ENCODE peak calls at places on chromosome 11, in six cellular contexts. S is CD8-positive, alpha-beta memory T cell; H is GM23338; V is spleen; K is cardiac muscle cell; C is left ventricle myocardium inferior. X is an unnamed sample.

GRCh38 chr11:117071344-117071787 is 26.9 kb downstream of the SIK3 start:
- DNase-seq in H (peak), K (peak), C (no peak), S (no peak), V (no peak), X (no peak)

GRCh38 chr11:75558939-75559843 is 2.9 kb upstream of the SERPINH1 start:
- DNase-seq in C (no peak), V (no peak), H (peak), S (no peak), K (peak), X (no peak)

GRCh38 chr11:127627629-127628462 is 627.3 kb upstream of the KIRREL3 start:
- DNase-seq in H (no peak), V (no peak), K (no peak), C (no peak), S (no peak), X (no peak)

GRCh38 chr11:123143476-123143875 is 51.6 kb downstream of the CLMP start:
- DNase-seq in S (no peak), H (no peak), K (peak), V (no peak), C (no peak), X (no peak)

GRCh38 chr11:8068605-8069221 is 12.3 kb upstream of the TUB start:
- DNase-seq in S (peak), H (no peak), V (peak), K (peak), C (peak), X (no peak)

GRCh38 chr11:105132716-105133511 is 6.7 kb downstream of the CARD18 start:
- DNase-seq in K (peak), V (no peak), C (no peak), S (no peak), H (no peak), X (no peak)

GRCh38 chr11:91397134-91397468 is 827.5 kb upstream of the FAT3 start:
- DNase-seq in H (no peak), V (no peak), C (no peak), K (no peak), S (no peak), X (no peak)

GRCh38 chr11:83921447-83922192 is 635.5 kb upstream of the CCDC90B start:
- DNase-seq in C (no peak), K (no peak), S (no peak), V (no peak), H (peak), X (no peak)

GRCh38 chr11:78179459-78180071 is 8.9 kb downstream of the KCTD21 start:
- DNase-seq in C (no peak), H (no peak), K (no peak), S (peak), V (no peak), X (no peak)

GRCh38 chr11:86574493-86575207 is 97.8 kb downstream of the ME3 start:
- DNase-seq in S (no peak), K (peak), C (no peak), H (no peak), V (no peak), X (no peak)

GRCh38 chr11:56876621-56877312 is 111.9 kb upstream of the OR5AK2 start:
- DNase-seq in S (no peak), V (no peak), H (no peak), C (no peak), K (peak), X (no peak)

GRCh38 chr11:122097419-122098001 is 18.5 kb downstream of the BLID start:
- DNase-seq in C (no peak), H (peak), K (peak), S (no peak), V (no peak), X (no peak)

GRCh38 chr11:25535462-25535861 is 796.5 kb upstream of the ANO3 start:
- DNase-seq in H (no peak), K (peak), C (no peak), V (no peak), S (no peak), X (no peak)

GRCh38 chr11:27254744-27255446 is 108.1 kb downstream of the CCDC34 start:
- DNase-seq in C (no peak), K (peak), H (no peak), S (no peak), V (no peak), X (no peak)

GRCh38 chr11:69497221-69497787 is 15.8 kb downstream of the LINC01488 start:
- DNase-seq in C (peak), H (peak), V (peak), S (peak), K (peak), X (no peak)

GRCh38 chr11:124676386-124676785 is 2.7 kb downstream of the SPA17 start:
- DNase-seq in K (peak), V (no peak), H (no peak), C (no peak), S (no peak), X (no peak)

GRCh38 chr11:85758026-85758425 is 52.9 kb downstream of the SYTL2 start:
- DNase-seq in C (no peak), V (no peak), H (no peak), K (no peak), S (no peak), X (no peak)

GRCh38 chr11:4154503-4154902 is 59.9 kb downstream of the RRM1 start:
- DNase-seq in C (no peak), V (no peak), S (no peak), K (no peak), H (no peak), X (no peak)

GRCh38 chr11:22192642-22193347 is at the start of gene ANO5:
- DNase-seq in H (peak), V (peak), C (peak), S (no peak), K (peak), X (no peak)

GRCh38 chr11:106389096-106389495 is 311.6 kb downstream of the AASDHPPT start:
- DNase-seq in K (peak), C (no peak), V (no peak), S (no peak), H (no peak), X (no peak)

GRCh38 chr11:124170801-124171586 is 12.2 kb upstream of the OR10D3 start:
- DNase-seq in V (no peak), K (no peak), S (no peak), C (no peak), H (peak), X (no peak)

GRCh38 chr11:90241414-90241813 is 18.6 kb upstream of the CHORDC1 start:
- DNase-seq in K (no peak), S (no peak), V (no peak), H (no peak), C (no peak), X (no peak)

GRCh38 chr11:123451183-123451907 is 21.3 kb downstream of the GRAMD1B start:
- DNase-seq in V (no peak), H (no peak), K (no peak), S (no peak), C (no peak), X (no peak)

GRCh38 chr11:115941481-115941993 is 437.3 kb upstream of the CADM1 start:
- DNase-seq in H (no peak), C (peak), V (no peak), S (no peak), K (peak), X (no peak)

GRCh38 chr11:132535830-132536229 is 996.5 kb downstream of the OPCML start:
- DNase-seq in H (no peak), C (no peak), V (no peak), K (no peak), S (no peak), X (no peak)

GRCh38 chr11:27926981-27927481 is 180.9 kb downstream of the KIF18A start:
- DNase-seq in V (no peak), K (peak), H (no peak), S (no peak), C (no peak), X (no peak)

GRCh38 chr11:67301313-67301921 is 1.9 kb upstream of the SSH3 start:
- DNase-seq in K (no peak), V (peak), S (peak), H (no peak), C (no peak), X (no peak)

GRCh38 chr11:65869643-65870306 is 2.8 kb downstream of the EFEMP2 start:
- DNase-seq in S (no peak), H (no peak), K (no peak), V (peak), C (peak), X (no peak)

GRCh38 chr11:115391598-115391997 is 112.6 kb downstream of the CADM1 start:
- DNase-seq in H (peak), K (no peak), S (no peak), C (no peak), V (no peak), X (no peak)

GRCh38 chr11:27356624-27357222 is 6.3 kb downstream of the CCDC34 start:
- DNase-seq in H (no peak), C (no peak), K (no peak), S (no peak), V (no peak), X (no peak)

GRCh38 chr11:59556883-59557205 is 45.5 kb downstream of the OR4D9 start:
- DNase-seq in V (no peak), H (peak), K (no peak), C (no peak), S (no peak), X (no peak)

GRCh38 chr11:78651136-78651775 is 76.6 kb upstream of the NARS2 start:
- DNase-seq in H (peak), C (no peak), S (no peak), V (no peak), K (no peak), X (no peak)

GRCh38 chr11:70521475-70522260 is 123.3 kb downstream of the CTTN start:
- DNase-seq in S (peak), V (peak), K (no peak), C (no peak), H (no peak), X (no peak)

GRCh38 chr11:2207212-2207611 is 35.6 kb upstream of the TH start:
- DNase-seq in C (peak), S (no peak), V (peak), K (no peak), H (no peak), X (no peak)

GRCh38 chr11:48341466-48341865 is 16.7 kb downstream of the OR4C3 start:
- DNase-seq in C (no peak), K (no peak), V (no peak), S (no peak), H (no peak), X (no peak)

DNA sequence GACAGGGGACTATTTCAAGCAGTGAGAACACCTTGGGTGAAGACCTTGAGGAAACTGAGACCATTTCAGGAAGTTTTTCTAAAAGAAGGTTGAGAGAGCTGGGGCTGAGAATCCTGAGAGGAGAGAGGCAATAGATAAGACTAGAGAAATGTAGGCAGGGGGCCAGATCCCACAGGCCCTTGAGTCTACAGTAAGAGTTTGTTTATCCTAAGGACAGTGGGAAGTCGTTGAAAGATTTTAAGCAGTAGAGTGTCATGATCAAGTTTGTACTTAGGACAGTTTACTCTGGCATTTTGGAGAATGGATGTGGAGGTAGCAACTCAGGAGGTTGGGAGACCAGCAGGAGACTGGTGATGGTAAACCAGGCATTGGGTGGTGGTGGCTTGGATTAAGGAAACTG is 17.1 kb downstream of the HSD17B12 start:
- DNase-seq in S (no peak), H (no peak), C (no peak), K (peak), V (no peak), X (no peak)
- H3K27ac ChIP-seq in S (no peak), H (peak), C (no peak), K (peak), V (no peak), X (no peak)

GRCh38 chr11:130118165-130118564 is 41.4 kb upstream of the ST14 start:
- DNase-seq in S (no peak), K (no peak), H (no peak), V (no peak), C (no peak), X (no peak)
- H3K4me3 ChIP-seq in S (no peak), K (no peak), H (no peak), V (no peak), C (no peak), X (no peak)

GRCh38 chr11:96276836-96277235 is 66.2 kb downstream of the MAML2 start:
- DNase-seq in H (no peak), V (no peak), C (no peak), K (no peak), S (no peak), X (no peak)
- H3K27ac ChIP-seq in H (no peak), V (no peak), C (no peak), K (peak), S (no peak), X (no peak)

GRCh38 chr11:14520086-14520901 is at the start of gene PSMA1:
- DNase-seq in C (peak), V (peak), K (peak), H (peak), S (peak), X (peak)

GRCh38 chr11:14522245-14522644 is 2.1 kb upstream of the PSMA1 start:
- DNase-seq in C (no peak), H (no peak), K (no peak), V (no peak), S (no peak), X (no peak)

GRCh38 chr11:14520902-14521151 is 641 bp upstream of the PSMA1 start:
- DNase-seq in C (no peak), K (no peak), S (no peak), V (no peak), H (no peak), X (no peak)

GRCh38 chr11:14519692-14520085 is 497 bp downstream of the PSMA1 start:
- DNase-seq in V (no peak), K (no peak), S (no peak), H (no peak), C (no peak), X (no peak)

GRCh38 chr11:14518820-14519219 is 1.4 kb downstream of the PSMA1 start:
- DNase-seq in S (no peak), K (no peak), V (no peak), H (no peak), C (no peak), X (no peak)
- H3K4me3 ChIP-seq in S (peak), K (peak), V (peak), H (peak), C (peak), X (peak)

DNA sequence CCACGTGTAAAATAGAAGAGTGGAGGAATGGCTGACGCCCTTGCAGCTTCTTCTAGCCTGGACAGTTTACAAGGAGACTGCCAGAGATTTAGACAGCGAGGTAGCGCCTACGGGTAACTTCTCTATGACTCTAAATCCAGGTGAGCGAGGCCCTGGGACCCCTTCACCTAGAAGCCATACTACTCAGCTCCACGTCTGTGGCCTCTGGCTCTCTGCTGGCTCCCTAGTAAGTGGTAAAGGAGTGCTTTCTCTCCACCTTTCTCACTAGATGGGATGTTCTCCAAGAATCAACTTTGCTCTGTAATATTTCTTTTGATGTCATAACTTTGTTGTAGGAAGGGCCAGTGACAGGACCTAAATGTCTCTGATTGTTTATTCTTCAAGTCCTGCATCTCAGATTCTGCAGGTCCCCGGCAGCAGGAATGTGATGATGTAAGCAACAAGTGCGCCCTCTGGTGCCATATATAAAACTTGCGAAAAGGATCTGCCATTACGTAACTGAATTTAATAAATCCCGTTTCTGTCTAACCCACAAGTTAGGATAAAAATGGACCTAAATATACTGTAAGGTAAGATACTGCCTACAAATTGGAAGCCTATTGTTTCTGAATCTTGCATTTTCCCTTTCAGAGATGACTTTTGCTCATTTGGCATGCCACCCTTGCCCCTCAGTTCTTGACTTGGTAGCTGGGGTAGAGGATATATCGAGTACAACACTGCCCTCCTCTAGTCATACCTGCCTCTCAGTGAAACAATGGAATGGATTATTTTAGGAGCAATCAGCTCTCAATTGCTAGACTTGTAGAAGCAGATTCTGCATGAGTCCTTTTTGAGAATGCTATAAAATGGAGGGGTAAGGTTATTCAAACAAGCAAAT is 11.0 kb upstream of the PTPN5 start:
- DNase-seq in V (no peak), K (peak), H (peak), C (no peak), S (peak), X (no peak)
- H3K27ac ChIP-seq in V (no peak), K (no peak), H (no peak), C (no peak), S (no peak), X (no peak)

GRCh38 chr11:76822406-76822805 is 38.3 kb upstream of the ACER3 start:
- DNase-seq in C (no peak), H (no peak), V (no peak), K (no peak), S (no peak), X (no peak)

GRCh38 chr11:76824083-76824939 is 36.4 kb upstream of the ACER3 start:
- DNase-seq in K (peak), S (no peak), V (no peak), C (no peak), H (peak), X (no peak)

GRCh38 chr11:76824980-76825725 is 35.6 kb upstream of the ACER3 start:
- DNase-seq in K (no peak), C (no peak), V (no peak), S (no peak), H (no peak), X (no peak)

GRCh38 chr11:76825726-76826396 is 34.9 kb upstream of the ACER3 start:
- DNase-seq in V (no peak), C (no peak), S (no peak), H (no peak), K (no peak), X (no peak)

DNA sequence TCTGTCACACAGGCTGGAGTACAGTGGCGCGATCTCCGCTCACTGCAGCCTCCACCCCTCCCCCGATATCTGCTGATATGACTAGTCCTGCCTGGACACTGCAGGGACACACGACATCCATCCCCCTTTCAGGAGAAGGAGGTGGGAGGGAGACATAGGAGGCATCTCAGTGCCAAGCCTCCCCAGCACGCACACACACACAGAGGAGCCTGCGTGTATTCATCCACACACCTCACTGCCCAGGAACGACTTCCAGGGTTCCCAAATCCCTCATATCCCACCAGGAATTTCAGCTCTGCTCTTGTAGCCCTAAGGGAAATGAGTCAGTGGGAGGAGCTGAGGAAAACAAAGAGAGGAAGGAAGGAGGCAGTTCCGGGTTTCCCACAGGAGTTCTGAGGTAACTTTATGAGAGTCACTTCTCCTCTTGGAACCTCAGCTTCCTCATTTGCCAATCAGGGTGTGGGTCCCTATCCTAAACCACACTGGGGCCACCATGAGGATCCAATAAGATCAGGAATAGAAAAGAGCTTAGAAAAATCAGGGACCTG is 37.2 kb upstream of the ACER3 start:
- DNase-seq in V (no peak), C (no peak), K (peak), S (no peak), H (peak), X (no peak)
- H3K4me3 ChIP-seq in V (no peak), C (peak), K (no peak), S (no peak), H (no peak), X (no peak)

DNA sequence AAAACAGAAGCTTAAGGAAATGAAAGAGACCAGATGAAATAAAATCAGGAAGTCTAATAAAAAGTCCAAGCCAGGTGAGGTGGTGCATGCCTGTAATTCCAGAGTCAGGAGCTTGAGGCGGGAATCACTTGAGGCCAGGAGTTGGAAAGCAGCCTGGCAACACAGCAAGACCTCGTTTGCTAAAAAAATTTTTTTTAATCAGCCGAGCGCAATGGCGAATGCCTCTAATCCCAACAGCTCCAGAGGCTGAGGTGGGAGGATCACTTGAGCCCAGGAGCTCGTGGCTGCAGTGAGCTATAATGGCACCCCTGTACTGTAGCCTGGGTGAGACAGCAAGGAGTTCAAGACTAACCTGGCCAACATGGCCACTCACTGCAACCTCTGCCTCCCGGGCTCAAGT is 8.0 kb downstream of the RAB6A start:
- DNase-seq in H (peak), S (no peak), C (no peak), V (no peak), K (no peak), X (no peak)
- H3K27ac ChIP-seq in H (no peak), S (no peak), C (no peak), V (no peak), K (no peak), X (no peak)

DNA sequence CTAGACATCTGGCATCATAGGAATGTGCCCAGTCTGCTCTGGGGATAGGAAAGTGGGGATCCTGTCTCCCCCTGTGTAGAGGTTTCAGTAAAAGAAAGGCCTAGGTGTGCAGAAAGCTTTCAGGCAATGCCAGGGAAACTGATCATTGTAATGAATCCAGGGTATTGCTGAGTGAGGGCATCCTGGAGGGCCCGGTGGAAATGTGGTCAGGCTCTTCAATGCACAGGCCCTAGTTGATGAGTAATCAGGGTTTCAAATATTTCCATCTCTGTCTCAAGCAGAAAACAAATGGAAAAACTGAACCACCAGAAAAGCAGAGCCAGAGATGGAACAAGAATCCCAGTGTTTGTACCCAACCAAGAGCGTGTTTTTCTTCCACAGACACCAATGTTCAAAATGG is 2.0 kb downstream of the CD3E start:
- DNase-seq in H (no peak), S (peak), C (no peak), V (no peak), K (peak), X (no peak)
- H3K4me3 ChIP-seq in H (no peak), S (peak), C (no peak), V (no peak), K (no peak), X (peak)

GRCh38 chr11:11089805-11090204 is 232.0 kb upstream of the ZBED5 start:
- DNase-seq in H (no peak), C (no peak), K (no peak), V (no peak), S (no peak), X (no peak)
- H3K27ac ChIP-seq in H (no peak), C (no peak), K (no peak), V (no peak), S (no peak), X (no peak)

GRCh38 chr11:113896156-113896879 is 8.3 kb upstream of the HTR3B start:
- DNase-seq in C (no peak), H (peak), V (no peak), K (peak), S (no peak), X (no peak)
- H3K4me3 ChIP-seq in C (no peak), H (no peak), V (no peak), K (no peak), S (no peak), X (no peak)